ENCODE peak calls at places on chromosomes 3 and 15, in eight cellular contexts. Q, C, V, N, W, Y, O and K are unnamed samples.

GRCh38 chr3:187281191-187281714 is 10.3 kb downstream of the MASP1 start:
- DNase-seq in Q (no peak), C (no peak), V (no peak), N (peak), W (peak), Y (no peak), O (no peak), K (peak)

GRCh38 chr3:61864886-61865285 is 303.5 kb downstream of the PTPRG start:
- DNase-seq in Q (no peak), C (no peak), V (no peak), N (no peak), W (peak), Y (no peak), O (no peak), K (no peak)

GRCh38 chr3:105827959-105828358 is 40.9 kb downstream of the CBLB start:
- DNase-seq in Q (no peak), C (peak), V (peak), N (peak), W (peak), Y (no peak), O (peak), K (peak)

GRCh38 chr3:197522183-197522715 is 33.5 kb downstream of the BDH1 start:
- DNase-seq in Q (no peak), C (no peak), V (peak), N (no peak), W (no peak), Y (no peak), O (no peak), K (no peak)

GRCh38 chr3:52277972-52278509 is 408 bp downstream of the WDR82 start:
- DNase-seq in Q (peak), C (peak), V (peak), N (peak), W (no peak), Y (no peak), O (peak), K (no peak)

GRCh38 chr3:135239485-135239884 is 444.4 kb downstream of the EPHB1 start:
- DNase-seq in Q (no peak), C (no peak), V (no peak), N (no peak), W (no peak), Y (no peak), O (no peak), K (no peak)

GRCh38 chr15:47768730-47769129 is 51.4 kb downstream of the SEMA6D start:
- DNase-seq in Q (no peak), C (no peak), V (no peak), N (no peak), W (no peak), Y (no peak), O (no peak), K (no peak)

GRCh38 chr15:70625438-70625837 is 137.9 kb downstream of the UACA start:
- DNase-seq in Q (no peak), C (no peak), V (no peak), N (no peak), W (no peak), Y (no peak), O (no peak), K (no peak)

GRCh38 chr15:42691770-42692169 is 45.2 kb downstream of the CDAN1 start:
- DNase-seq in Q (no peak), C (no peak), V (no peak), N (no peak), W (no peak), Y (no peak), O (no peak), K (no peak)